ENCODE peak calls at places on chromosomes 5 and 9, in nine cellular contexts. L is NT2/D1; R is AG10803; K is dermis blood vessel endothelial cell; S is cardiac muscle cell; U is hepatic stellate cell; N is fibroblast of the aortic adventitia; Z is stimulated activated CD8-positive, alpha-beta memory T cell treated with anti-CD3 and anti-CD28 coated beads, Interleukin-2, amount 100 ng/mL, for 48 hours; T is activated CD4-positive, alpha-beta T cell treated with anti-CD3 and anti-CD28 coated beads for 24 hours. I is an unnamed sample.

GRCh38 chr9:92538541-92538940 is 2.8 kb upstream of the ECM2 start:
- DNase-seq in L (no peak), N (peak; percentile 17), S (no peak), U (peak; percentile 68), K (no peak), T (no peak), Z (no peak), R (peak; percentile 94), I (peak; percentile 87)

GRCh38 chr5:43305948-43306563 is 7.2 kb downstream of the HMGCS1 start:
- DNase-seq in L (peak; percentile 13), S (peak; percentile 69), N (peak; percentile 81), Z (no peak), R (peak; percentile 77), T (no peak), U (peak; percentile 17), K (peak; percentile 76), I (peak; percentile 42)

GRCh38 chr5:73426034-73426433 is 22.5 kb downstream of the FOXD1 start:
- DNase-seq in Z (no peak), S (no peak), K (no peak), L (no peak), R (no peak), T (no peak), N (no peak), U (no peak), I (no peak)

GRCh38 chr5:103901885-103902284 is 339.3 kb upstream of the NUDT12 start:
- DNase-seq in T (no peak), R (no peak), L (no peak), K (no peak), S (no peak), N (no peak), Z (no peak), U (no peak), I (no peak)

GRCh38 chr5:25301836-25302235 is 657.1 kb upstream of the CDH10 start:
- DNase-seq in T (no peak), S (no peak), R (no peak), N (no peak), L (no peak), K (no peak), U (no peak), Z (no peak), I (no peak)

GRCh38 chr5:3131161-3131560 is 379.7 kb upstream of the IRX2 start:
- DNase-seq in R (no peak), K (no peak), T (no peak), L (no peak), U (no peak), S (no peak), Z (no peak), N (no peak), I (no peak)

GRCh38 chr5:141476132-141476909 is 555 bp downstream of the PCDHGC3 start:
- DNase-seq in N (peak; percentile 84), S (peak; percentile 31), Z (no peak), R (peak; percentile 75), U (peak; percentile 75), K (peak; percentile 73), L (no peak), T (no peak), I (peak; percentile 80)

GRCh38 chr5:3854069-3854741 is 258.6 kb downstream of the IRX1 start:
- DNase-seq in K (no peak), L (no peak), U (no peak), N (no peak), Z (no peak), T (no peak), S (no peak), R (no peak), I (no peak)

GRCh38 chr9:120892748-120893584 is 16.0 kb upstream of the PHF19 start:
- DNase-seq in T (no peak), L (no peak), N (peak; percentile 80), Z (no peak), U (peak; percentile 68), K (peak; percentile 97), R (peak; percentile 61), S (no peak), I (peak; percentile 89)

GRCh38 chr9:92964981-92965758 is 17.8 kb downstream of the FGD3 start:
- DNase-seq in T (no peak), N (no peak), S (no peak), L (no peak), Z (no peak), U (no peak), K (no peak), R (no peak), I (no peak)

GRCh38 chr5:107673368-107674136 is 2.8 kb upstream of the EFNA5 start:
- DNase-seq in T (peak; percentile 65), U (peak; percentile 87), K (peak; percentile 95), Z (peak; percentile 75), R (peak; percentile 82), S (peak; percentile 93), L (no peak), N (peak; percentile 89), I (peak; percentile 71)

GRCh38 chr9:114250235-114250568 is 72.7 kb upstream of the ORM1 start:
- DNase-seq in N (peak; percentile 90), S (no peak), L (no peak), Z (no peak), U (no peak), T (no peak), R (peak; percentile 96), K (no peak), I (peak; percentile 78)

GRCh38 chr5:131525805-131526204 is 109.2 kb downstream of the RAPGEF6 start:
- DNase-seq in R (peak; percentile 79), Z (no peak), L (no peak), T (no peak), U (no peak), S (no peak), N (peak; percentile 38), K (no peak), I (no peak)

GRCh38 chr5:173342813-173343435 is 14.7 kb upstream of the STC2 start:
- DNase-seq in N (no peak), U (no peak), L (no peak), S (no peak), K (no peak), Z (no peak), R (no peak), T (no peak), I (no peak)

GRCh38 chr9:136977223-136978072 is at the start of gene PTGDS:
- DNase-seq in K (no peak), Z (no peak), L (no peak), U (no peak), N (no peak), S (no peak), R (peak; percentile 28), T (no peak), I (no peak)

GRCh38 chr9:84778537-84778936 is 109.0 kb downstream of the NTRK2 start:
- DNase-seq in R (no peak), S (no peak), T (no peak), K (no peak), Z (no peak), N (no peak), U (no peak), L (no peak), I (no peak)

GRCh38 chr5:112694853-112695709 is 42.6 kb upstream of the APC start:
- DNase-seq in K (no peak), R (peak; percentile 91), U (no peak), T (no peak), L (no peak), S (no peak), Z (no peak), N (peak; percentile 54), I (peak; percentile 69)

GRCh38 chr5:98827161-98827560 is 53.7 kb downstream of the RGMB start:
- DNase-seq in L (peak; percentile 33), T (no peak), S (peak; percentile 51), N (peak; percentile 73), U (peak; percentile 35), K (peak; percentile 69), Z (no peak), R (peak; percentile 59), I (peak; percentile 27)

GRCh38 chr9:16986441-16987387 is 116.2 kb upstream of the BNC2 start:
- DNase-seq in S (no peak), L (no peak), T (no peak), K (no peak), Z (no peak), U (no peak), R (peak; percentile 90), N (peak; percentile 86), I (peak; percentile 92)

GRCh38 chr9:74940600-74940999 is 12.1 kb downstream of the C9orf40 start:
- DNase-seq in Z (no peak), R (no peak), S (no peak), T (no peak), L (no peak), N (peak; percentile 56), K (peak; percentile 31), U (no peak), I (no peak)

GRCh38 chr9:117074782-117075510 is 339.9 kb downstream of the ASTN2 start:
- DNase-seq in U (no peak), L (no peak), T (no peak), N (no peak), Z (no peak), S (peak; percentile 25), R (no peak), K (no peak), I (no peak)

GRCh38 chr9:134664446-134664845 is 22.8 kb downstream of the COL5A1 start:
- DNase-seq in S (no peak), N (no peak), K (no peak), R (no peak), T (no peak), Z (no peak), L (no peak), U (no peak), I (no peak)

GRCh38 chr5:142397178-142397577 is 72.4 kb upstream of the SPRY4 start:
- DNase-seq in T (no peak), K (no peak), Z (no peak), S (no peak), N (no peak), R (no peak), U (no peak), L (no peak), I (no peak)

GRCh38 chr9:70554881-70555280 is 140.4 kb upstream of the KLF9 start:
- DNase-seq in U (no peak), K (no peak), R (no peak), N (no peak), S (no peak), Z (no peak), T (no peak), L (no peak), I (no peak)

GRCh38 chr9:136787690-136788400 is 3.3 kb upstream of the TMEM141 start:
- DNase-seq in S (peak; percentile 86), N (peak; percentile 67), K (peak; percentile 81), T (peak; percentile 64), Z (peak; percentile 54), U (peak; percentile 64), L (peak; percentile 65), R (peak; percentile 42), I (no peak)

GRCh38 chr5:90898330-90899013 is 339.9 kb downstream of the ADGRV1 start:
- DNase-seq in R (peak; percentile 8), S (no peak), T (no peak), U (no peak), K (no peak), L (no peak), Z (no peak), N (peak; percentile 8), I (peak; percentile 43)

GRCh38 chr9:3490957-3491356 is 34.8 kb downstream of the RFX3 start:
- DNase-seq in U (no peak), T (no peak), Z (no peak), L (no peak), N (no peak), S (no peak), R (no peak), K (no peak), I (no peak)

GRCh38 chr5:55993628-55994501 is 898 bp downstream of the IL6ST start:
- DNase-seq in Z (no peak), T (no peak), R (peak; percentile 36), K (peak; percentile 27), S (no peak), N (peak; percentile 47), L (no peak), U (no peak), I (no peak)

GRCh38 chr5:119655081-119655480 is 25.7 kb downstream of the FAM170A start:
- DNase-seq in N (no peak), K (no peak), S (no peak), L (no peak), Z (no peak), R (peak; percentile 34), U (no peak), T (no peak), I (no peak)

GRCh38 chr5:16666140-16666860 is 49.5 kb upstream of the RETREG1 start:
- DNase-seq in L (no peak), T (no peak), S (no peak), N (no peak), R (no peak), Z (no peak), K (no peak), U (no peak), I (no peak)

GRCh38 chr9:134987906-134988700 is 70.4 kb upstream of the FCN1 start:
- DNase-seq in L (no peak), Z (no peak), K (no peak), T (no peak), S (no peak), R (no peak), N (no peak), U (no peak), I (no peak)

I was measured in astrocyte.